ENCODE peak calls at places on chromosome 14, in seven cellular contexts. N, T, B, U, I, K and J are unnamed samples. For H3K4me1, the result is how much of the 10 kb centered on the place peaks cover.

GRCh38 chr14:82003418-82003817 is 469.8 kb upstream of the SEL1L start:
- DNase-seq in N (no peak), T (no peak), B (no peak), U (no peak), I (no peak), K (no peak), J (no peak)

GRCh38 chr14:62709773-62710172 is 335.5 kb downstream of the KCNH5 start:
- DNase-seq in N (no peak), T (no peak), B (no peak), U (no peak), I (no peak), K (no peak), J (no peak)

GRCh38 chr14:31388687-31389413 is 31.5 kb downstream of the HEATR5A start:
- DNase-seq in N (no peak), T (no peak), B (no peak), U (no peak), I (no peak), K (peak), J (no peak)

GRCh38 chr14:98984719-98985041 is 287.3 kb downstream of the BCL11B start:
- DNase-seq in N (peak), T (peak), B (peak), U (no peak), I (no peak), K (no peak), J (no peak)

GRCh38 chr14:105865266-105865903 is 339.0 kb downstream of the TMEM121 start:
- DNase-seq in N (no peak), T (peak), B (no peak), U (peak), I (no peak), K (no peak), J (peak)

GRCh38 chr14:62696261-62696968 is 348.8 kb downstream of the KCNH5 start:
- DNase-seq in N (no peak), T (no peak), B (no peak), U (no peak), I (no peak), K (no peak), J (no peak)

GRCh38 chr14:104704252-104704651 is 14.8 kb downstream of the INF2 start:
- DNase-seq in N (no peak), T (no peak), B (no peak), U (no peak), I (no peak), K (no peak), J (no peak)

GRCh38 chr14:61562321-61563161 is 132.8 kb upstream of the HIF1A start:
- DNase-seq in N (peak), T (no peak), B (no peak), U (peak), I (peak), K (no peak), J (no peak)

GRCh38 chr14:61112506-61112905 is 131.5 kb downstream of the SLC38A6 start:
- DNase-seq in N (no peak), T (no peak), B (no peak), U (no peak), I (no peak), K (no peak), J (no peak)

GRCh38 chr14:104442107-104442551 is 137.4 kb upstream of the C14orf180 start:
- DNase-seq in N (no peak), T (no peak), B (no peak), U (no peak), I (no peak), K (no peak), J (no peak)

GRCh38 chr14:36443374-36443773 is 76.7 kb downstream of the NKX2-1 start:
- DNase-seq in N (no peak), T (no peak), B (no peak), U (no peak), I (no peak), K (no peak), J (no peak)

GRCh38 chr14:37411079-37411735 is 183.8 kb downstream of the FOXA1 start:
- DNase-seq in N (no peak), T (no peak), B (no peak), U (no peak), I (no peak), K (no peak), J (no peak)

GRCh38 chr14:95519699-95520098 is 3.2 kb upstream of the SYNE3 start:
- DNase-seq in N (peak), T (peak), B (peak), U (peak), I (no peak), K (peak), J (peak)

GRCh38 chr14:61737913-61738312 is 24.3 kb upstream of the SNAPC1 start:
- DNase-seq in N (no peak), T (no peak), B (no peak), U (no peak), I (no peak), K (no peak), J (no peak)

GRCh38 chr14:59534361-59534987 is 42.1 kb downstream of the CCDC175 start:
- DNase-seq in N (no peak), T (no peak), B (no peak), U (no peak), I (no peak), K (no peak), J (no peak)

GRCh38 chr14:24834951-24835350 is 201.0 kb upstream of the GZMB start:
- DNase-seq in N (no peak), T (no peak), B (no peak), U (no peak), I (no peak), K (no peak), J (no peak)

GRCh38 chr14:74980746-74981661 is 21.7 kb upstream of the EIF2B2 start:
- DNase-seq in N (no peak), T (no peak), B (no peak), U (no peak), I (no peak), K (peak), J (peak)

GRCh38 chr14:91264151-91265150 is 19.9 kb upstream of the GPR68 start:
- DNase-seq in N (peak), T (peak), B (peak), U (peak), I (no peak), K (no peak), J (peak)

GRCh38 chr14:68921666-68922065 is 57.4 kb downstream of the ACTN1 start:
- DNase-seq in N (no peak), T (no peak), B (no peak), U (no peak), I (no peak), K (no peak), J (no peak)

GRCh38 chr14:102759416-102759815 is 17.8 kb upstream of the TRAF3 start:
- DNase-seq in N (no peak), T (no peak), B (no peak), U (no peak), I (no peak), K (no peak), J (no peak)

GRCh38 chr14:73055251-73055650 is 3.1 kb upstream of the RBM25 start:
- DNase-seq in N (no peak), T (no peak), B (no peak), U (no peak), I (no peak), K (no peak), J (no peak)

GRCh38 chr14:102532204-102532658 is 22.7 kb upstream of the ANKRD9 start:
- DNase-seq in N (no peak), T (no peak), B (no peak), U (no peak), I (peak), K (no peak), J (no peak)

DNA sequence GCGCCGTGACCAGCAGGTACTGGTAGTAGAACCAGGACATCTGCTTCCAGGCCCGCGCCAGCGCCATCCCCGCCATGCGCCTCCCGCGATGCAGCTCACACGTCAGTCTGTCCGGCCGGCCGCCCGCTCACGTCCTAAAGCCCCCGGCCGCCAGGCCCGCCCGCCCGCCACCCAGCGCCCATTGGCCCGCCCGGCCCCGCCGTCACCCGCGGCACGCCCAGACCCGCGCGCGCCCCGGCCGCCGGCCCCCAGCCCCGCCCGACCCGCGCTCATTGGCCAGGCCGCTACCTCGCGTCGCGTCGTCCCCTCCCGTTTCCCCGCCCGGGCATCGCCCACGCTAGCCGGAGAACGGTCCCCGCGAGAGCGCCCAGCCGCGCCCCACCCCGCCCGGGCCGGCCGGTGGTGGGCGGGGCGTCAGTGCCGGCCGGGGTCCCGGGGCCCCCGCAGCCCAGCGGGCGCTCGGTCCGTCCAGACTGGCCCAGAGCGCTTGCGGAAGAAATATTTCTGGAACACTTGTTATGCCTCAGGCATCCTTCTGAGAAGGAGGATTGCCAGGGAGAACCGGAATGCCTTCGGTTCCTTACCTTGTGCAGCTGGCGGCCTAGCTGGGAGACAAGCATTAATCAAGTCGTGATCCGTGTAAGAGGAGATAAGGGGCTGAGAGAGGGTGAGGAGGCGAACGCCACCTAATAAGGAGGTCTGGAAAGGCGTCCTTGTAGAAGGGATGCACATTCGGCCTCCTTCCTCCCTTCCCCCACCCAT is at the start of gene SPTSSA:
- DNase-seq in N (peak), T (peak), B (peak), U (peak), I (peak), K (peak), J (peak)
- TF ChIP-seq POLR2A in N (peak), T (no peak), B (peak), U (peak), I (peak), K (peak), J (peak)

DNA sequence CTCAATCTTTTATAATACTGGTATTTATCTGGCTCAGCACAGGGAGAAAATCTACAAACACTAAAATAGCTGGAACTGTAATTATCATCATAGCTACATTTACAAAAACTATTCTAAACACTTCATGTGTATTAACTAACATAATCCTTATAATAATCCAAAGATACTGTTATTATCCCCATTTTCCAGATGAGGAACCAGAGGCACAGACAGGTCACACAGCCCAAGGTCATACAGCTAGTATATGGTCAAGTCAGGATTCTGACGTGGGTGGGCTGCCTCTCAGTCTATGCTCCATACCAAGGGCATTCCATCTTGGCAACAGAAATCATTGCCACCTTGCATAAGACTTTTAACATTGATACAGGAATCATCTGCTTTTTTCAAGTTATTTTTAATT is 11.4 kb downstream of the FERMT2 start:
- DNase-seq in N (no peak), T (no peak), B (no peak), U (no peak), I (no peak), K (no peak), J (no peak)
- H3K4me1 ChIP-seq in N (under half), T (under half), B (under half), U (under half), I (under half), K (under half), J (under half)

DNA sequence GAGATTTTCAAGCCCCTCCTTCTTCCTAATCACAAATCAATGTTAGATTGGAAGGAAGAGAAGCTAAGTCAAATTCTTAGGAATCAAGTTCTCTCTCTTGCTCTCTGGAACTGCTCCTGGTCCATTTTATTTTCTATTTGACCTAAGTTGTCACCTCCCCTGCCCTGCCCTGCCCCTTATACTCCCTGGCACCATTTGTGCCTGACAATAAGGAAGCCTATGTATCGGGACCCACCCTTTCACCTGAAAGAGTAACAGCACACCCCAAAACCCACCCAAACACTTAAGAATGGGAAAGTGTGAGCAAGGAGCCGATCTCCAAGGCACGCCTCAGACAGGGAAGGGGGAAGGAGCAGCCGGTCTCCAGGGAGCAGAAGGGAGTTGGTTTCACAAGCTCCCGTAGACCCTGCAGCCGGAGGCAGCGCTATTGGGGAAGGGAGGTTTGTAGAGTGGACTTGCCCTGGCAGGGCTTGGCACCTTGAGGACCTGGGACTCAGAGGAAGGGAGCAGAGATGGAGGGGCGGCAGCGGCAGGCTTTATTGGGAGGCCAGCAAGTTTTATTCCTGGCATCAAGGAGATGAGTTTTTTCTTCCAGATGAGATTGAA is 1.6 kb downstream of the LRRC74A start:
- DNase-seq in N (peak), T (no peak), B (no peak), U (no peak), I (no peak), K (no peak), J (peak)
- H3K27ac ChIP-seq in N (peak), T (peak), B (peak), U (no peak), I (no peak), K (no peak), J (peak)

GRCh38 chr14:76773188-76773885 is 12.1 kb downstream of the VASH1 start:
- DNase-seq in N (peak), T (no peak), B (peak), U (peak), I (peak), K (peak), J (peak)

GRCh38 chr14:76771432-76771980 is 10.2 kb downstream of the VASH1 start:
- DNase-seq in N (no peak), T (no peak), B (no peak), U (no peak), I (no peak), K (no peak), J (no peak)

GRCh38 chr14:76770521-76771431 is 9.5 kb downstream of the VASH1 start:
- DNase-seq in N (no peak), T (no peak), B (no peak), U (no peak), I (no peak), K (no peak), J (no peak)

GRCh38 chr14:76773956-76774355 is 12.7 kb downstream of the VASH1 start:
- DNase-seq in N (no peak), T (no peak), B (no peak), U (no peak), I (no peak), K (no peak), J (no peak)

GRCh38 chr14:76772300-76773187 is 11.3 kb downstream of the VASH1 start:
- DNase-seq in N (peak), T (no peak), B (peak), U (no peak), I (no peak), K (peak), J (peak)
- TF ChIP-seq POLR2A in N (peak), T (no peak), B (no peak), U (no peak), I (no peak), K (no peak), J (peak)

GRCh38 chr14:57390037-57390805 is at the start of gene NAA30:
- DNase-seq in N (peak), T (peak), B (peak), U (peak), I (peak), K (peak), J (peak)
- H3K4me1 ChIP-seq in N (under half), T (under half), B (under half), U (under half), I (under half), K (under half), J (under half)

DNA sequence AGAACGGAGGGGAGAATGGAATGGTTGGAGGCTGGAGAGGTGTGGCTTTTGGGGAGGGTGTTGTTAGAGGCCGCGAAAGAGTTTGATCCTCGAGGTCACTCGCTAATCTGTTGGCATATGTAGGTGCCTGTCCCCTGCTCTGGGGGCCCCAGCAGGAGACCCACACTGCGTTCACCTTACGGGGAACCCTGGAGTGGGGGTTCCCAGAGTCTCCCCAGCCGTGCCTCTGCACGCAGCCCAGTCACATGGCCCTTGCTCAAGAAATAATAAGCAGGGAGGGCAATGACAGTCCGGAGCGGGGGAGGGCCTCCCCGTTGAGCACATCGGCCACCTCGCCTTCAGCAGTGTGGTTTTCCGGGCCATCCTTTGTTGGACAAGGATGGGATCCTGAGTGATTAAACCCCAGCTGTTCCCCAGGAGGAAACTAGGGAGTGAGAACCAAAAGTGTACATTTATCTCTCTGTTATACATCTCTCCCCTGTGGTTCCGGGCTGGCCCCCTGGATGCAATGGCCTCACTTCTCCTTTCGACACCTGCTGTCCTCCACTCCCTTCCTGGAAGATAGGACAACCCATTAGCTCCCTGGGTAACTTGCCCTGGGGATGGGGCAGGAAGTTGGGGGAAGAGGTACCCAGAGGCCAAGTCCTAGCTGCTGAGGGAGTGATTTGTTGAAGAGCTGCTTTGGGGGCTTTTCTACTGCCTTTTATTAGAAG is 1.3 kb downstream of the PLEKHG3 start:
- DNase-seq in N (peak), T (no peak), B (no peak), U (no peak), I (no peak), K (peak), J (no peak)
- H3K27ac ChIP-seq in N (peak), T (peak), B (peak), U (peak), I (peak), K (peak), J (peak)

GRCh38 chr14:21088687-21089086 is 9.8 kb downstream of the ZNF219 start:
- DNase-seq in N (no peak), T (no peak), B (no peak), U (no peak), I (no peak), K (no peak), J (no peak)
- TF ChIP-seq POLR2A in N (no peak), T (no peak), B (no peak), U (no peak), I (no peak), K (no peak), J (no peak)

GRCh38 chr14:100282083-100282350 is 24.2 kb downstream of the SLC25A29 start:
- DNase-seq in N (no peak), T (no peak), B (no peak), U (no peak), I (no peak), K (no peak), J (no peak)

GRCh38 chr14:100281286-100282082 is 24.8 kb downstream of the SLC25A29 start:
- DNase-seq in N (no peak), T (peak), B (no peak), U (no peak), I (no peak), K (no peak), J (no peak)

GRCh38 chr14:100278702-100279101 is 27.5 kb downstream of the SLC25A29 start:
- DNase-seq in N (no peak), T (no peak), B (no peak), U (no peak), I (no peak), K (no peak), J (no peak)

GRCh38 chr14:100279563-100279962 is 26.7 kb downstream of the SLC25A29 start:
- DNase-seq in N (no peak), T (no peak), B (no peak), U (no peak), I (no peak), K (no peak), J (no peak)

GRCh38 chr14:100279133-100279532 is 27.1 kb downstream of the SLC25A29 start:
- DNase-seq in N (no peak), T (no peak), B (no peak), U (no peak), I (no peak), K (no peak), J (no peak)
- H3K4me1 ChIP-seq in N (under half), T (under half), B (under half), U (under half), I (under half), K (under half), J (under half)

DNA sequence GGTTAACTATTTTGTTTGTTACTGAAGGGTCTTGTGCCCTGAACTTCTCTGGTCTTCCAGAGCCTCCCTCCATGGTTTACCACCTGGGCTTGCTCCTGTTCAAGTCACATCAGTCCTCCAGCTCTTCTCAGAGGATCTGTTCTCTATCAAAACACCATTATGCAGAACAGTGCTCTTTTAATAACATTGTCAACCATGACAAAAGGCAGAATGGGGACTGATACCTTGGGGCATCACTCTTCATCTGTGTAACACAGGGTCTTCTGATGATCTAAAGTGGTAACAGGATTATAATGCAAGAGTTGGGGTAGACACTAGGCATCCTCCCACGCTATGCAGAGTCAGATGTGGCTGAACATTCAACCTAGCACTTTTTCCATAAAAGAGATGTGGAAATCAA is 38.4 kb downstream of the ESR2 start:
- DNase-seq in N (no peak), T (no peak), B (no peak), U (no peak), I (no peak), K (no peak), J (no peak)
- H3K27ac ChIP-seq in N (no peak), T (no peak), B (no peak), U (no peak), I (no peak), K (no peak), J (no peak)

DNA sequence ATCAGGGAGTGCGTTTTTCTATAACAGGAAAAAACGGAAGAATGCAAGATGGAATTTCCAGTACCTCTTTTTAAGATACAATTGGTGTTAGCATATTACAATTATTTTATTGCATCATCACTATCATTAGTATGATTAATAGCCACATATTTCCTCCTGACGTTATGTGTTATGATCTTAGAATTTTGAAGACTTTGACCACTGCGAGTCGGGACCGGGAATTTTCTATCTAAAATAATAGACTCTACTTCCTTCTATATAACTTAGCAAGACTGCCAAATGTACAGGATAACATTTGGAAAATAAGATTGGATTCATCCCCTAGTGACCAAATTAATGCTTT is 717 bp upstream of the SAV1 start:
- DNase-seq in N (no peak), T (no peak), B (no peak), U (no peak), I (no peak), K (no peak), J (no peak)
- TF ChIP-seq POLR2A in N (no peak), T (no peak), B (no peak), U (no peak), I (no peak), K (no peak), J (no peak)